ENCODE peak calls at places on chromosomes 4 and X, in ten cellular contexts. K, W, S, X, A, R, U, T, B and O are unnamed samples.

GRCh38 chrX:24718771-24719170 is 25.1 kb downstream of the POLA1 start:
- DNase-seq in K (no peak), W (no peak), S (no peak), X (no peak), A (no peak), R (no peak), U (no peak), T (no peak), B (no peak), O (no peak)

GRCh38 chrX:56812515-56813105 is 83.6 kb downstream of the NBDY start:
- DNase-seq in K (peak; percentile 2), W (no peak), S (no peak), X (peak; percentile 4), A (no peak), R (no peak), U (no peak), T (no peak), B (no peak), O (no peak)

GRCh38 chrX:109485470-109486340 is 3.8 kb upstream of the GUCY2F start:
- DNase-seq in K (peak; percentile 42), W (peak; percentile 64), S (peak; percentile 80), X (peak; percentile 77), A (peak; percentile 66), R (peak; percentile 38), U (peak; percentile 83), T (peak; percentile 75), B (peak; percentile 64), O (peak; percentile 50)

GRCh38 chrX:119502727-119503483 is 34.7 kb downstream of the SLC25A5 start:
- DNase-seq in K (peak; percentile 82), W (no peak), S (no peak), X (peak; percentile 1), A (peak; percentile 38), R (no peak), U (no peak), T (no peak), B (peak; percentile 83), O (peak; percentile 74)

GRCh38 chr4:13162886-13163285 is 321.3 kb downstream of the RAB28 start:
- DNase-seq in K (no peak), W (peak; percentile 21), S (no peak), X (no peak), A (no peak), R (no peak), U (no peak), T (peak; percentile 14), B (no peak), O (no peak)

GRCh38 chrX:104419211-104419610 is 146.8 kb upstream of the IL1RAPL2 start:
- DNase-seq in K (no peak), W (no peak), S (no peak), X (no peak), A (no peak), R (no peak), U (no peak), T (no peak), B (no peak), O (peak; percentile 88)

GRCh38 chrX:110665636-110666035 is 130.0 kb downstream of the CHRDL1 start:
- DNase-seq in K (no peak), W (peak; percentile 69), S (no peak), X (no peak), A (peak; percentile 5), R (peak; percentile 20), U (no peak), T (peak; percentile 25), B (peak; percentile 36), O (peak; percentile 8)

GRCh38 chrX:10103023-10103422 is 53.8 kb upstream of the CLCN4 start:
- DNase-seq in K (no peak), W (no peak), S (no peak), X (no peak), A (peak; percentile 24), R (no peak), U (peak; percentile 37), T (no peak), B (no peak), O (no peak)

GRCh38 chrX:133685806-133686205 is 270.5 kb upstream of the GPC4 start:
- DNase-seq in K (no peak), W (peak; percentile 40), S (no peak), X (no peak), A (no peak), R (peak; percentile 33), U (no peak), T (no peak), B (peak; percentile 21), O (no peak)

GRCh38 chrX:50971390-50971789 is 60.9 kb downstream of the BMP15 start:
- DNase-seq in K (no peak), W (no peak), S (no peak), X (no peak), A (no peak), R (no peak), U (no peak), T (no peak), B (no peak), O (peak; percentile 83)

GRCh38 chrX:1945879-1946278 is 331.0 kb downstream of the ASMT start:
- DNase-seq in K (no peak), W (no peak), S (no peak), X (no peak), A (no peak), R (no peak), U (no peak), T (no peak), B (no peak), O (no peak)

GRCh38 chr4:106869551-106869950 is 166.6 kb downstream of the DKK2 start:
- DNase-seq in K (no peak), W (no peak), S (no peak), X (no peak), A (no peak), R (no peak), U (no peak), T (no peak), B (no peak), O (peak; percentile 94)

GRCh38 chr4:38024203-38024504 is 64.0 kb downstream of the PTTG2 start:
- DNase-seq in K (no peak), W (no peak), S (no peak), X (no peak), A (no peak), R (peak; percentile 47), U (no peak), T (peak; percentile 54), B (no peak), O (no peak)

GRCh38 chr4:3762753-3763511 is 3.3 kb upstream of the ADRA2C start:
- DNase-seq in K (no peak), W (no peak), S (no peak), X (no peak), A (no peak), R (no peak), U (no peak), T (no peak), B (no peak), O (no peak)

GRCh38 chr4:170001688-170002267 is 24.4 kb downstream of the MFAP3L start:
- DNase-seq in K (no peak), W (no peak), S (no peak), X (no peak), A (no peak), R (peak; percentile 52), U (no peak), T (no peak), B (no peak), O (no peak)

GRCh38 chr4:16626945-16627344 is 271.5 kb downstream of the LDB2 start:
- DNase-seq in K (no peak), W (no peak), S (peak; percentile 69), X (peak; percentile 59), A (peak; percentile 98), R (no peak), U (no peak), T (no peak), B (no peak), O (no peak)

GRCh38 chr4:16627999-16628398 is 270.4 kb downstream of the LDB2 start:
- DNase-seq in K (no peak), W (no peak), S (no peak), X (peak; percentile 51), A (peak; percentile 95), R (no peak), U (no peak), T (no peak), B (no peak), O (no peak)
- H3K36me3 ChIP-seq in K (no peaks in the 10 kb centered on the region), W (no peaks in the 10 kb centered on the region), S (no peaks in the 10 kb centered on the region), X (no peaks in the 10 kb centered on the region), A (no peaks in the 10 kb centered on the region), R (no peaks in the 10 kb centered on the region), U (no peaks in the 10 kb centered on the region), T (no peaks in the 10 kb centered on the region), B (no peaks in the 10 kb centered on the region), O (no peaks in the 10 kb centered on the region)

DNA sequence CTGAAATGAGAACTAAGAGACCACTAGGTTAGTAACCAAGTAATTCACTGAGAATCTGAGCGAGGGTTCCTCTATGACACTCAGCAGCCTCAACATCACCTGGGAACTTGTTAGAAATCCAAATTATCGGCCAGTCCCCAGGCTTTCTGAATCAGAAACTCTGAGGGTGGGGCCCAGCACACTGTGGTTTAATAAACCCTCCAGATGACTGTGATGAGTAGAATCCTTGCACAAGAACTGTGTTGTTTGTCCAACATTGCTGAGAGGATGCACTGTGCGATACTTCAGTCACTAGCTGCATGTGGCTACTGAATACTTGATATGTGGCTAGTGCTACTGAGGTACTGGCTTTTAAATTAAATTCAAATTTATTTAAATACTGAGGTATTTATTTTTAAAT is 243.9 kb downstream of the MAML3 start:
- DNase-seq in K (no peak), W (no peak), S (no peak), X (no peak), A (peak; percentile 23), R (no peak), U (no peak), T (no peak), B (no peak), O (no peak)
- H3K4me3 ChIP-seq in K (no peak overlapping the region), W (no peak overlapping the region), S (no peak overlapping the region), X (no peak overlapping the region), A (no peak overlapping the region), R (no peak overlapping the region), U (no peak overlapping the region), T (no peak overlapping the region), B (no peak overlapping the region), O (no peak overlapping the region)

GRCh38 chr4:102036619-102037376 is 246.3 kb downstream of the BANK1 start:
- DNase-seq in K (no peak), W (no peak), S (no peak), X (no peak), A (peak; percentile 25), R (no peak), U (no peak), T (no peak), B (no peak), O (peak; percentile 41)

GRCh38 chr4:102037566-102037965 is 247.0 kb downstream of the BANK1 start:
- DNase-seq in K (no peak), W (no peak), S (no peak), X (no peak), A (no peak), R (no peak), U (no peak), T (no peak), B (no peak), O (no peak)

GRCh38 chr4:102036016-102036415 is 245.5 kb downstream of the BANK1 start:
- DNase-seq in K (no peak), W (no peak), S (no peak), X (no peak), A (no peak), R (no peak), U (no peak), T (no peak), B (no peak), O (no peak)
- TF ChIP-seq CTCF in K (no peak), W (no peak), S (no peak), X (no peak), A (no peak), R (no peak), U (no peak), T (no peak), B (no peak), O (no peak)

DNA sequence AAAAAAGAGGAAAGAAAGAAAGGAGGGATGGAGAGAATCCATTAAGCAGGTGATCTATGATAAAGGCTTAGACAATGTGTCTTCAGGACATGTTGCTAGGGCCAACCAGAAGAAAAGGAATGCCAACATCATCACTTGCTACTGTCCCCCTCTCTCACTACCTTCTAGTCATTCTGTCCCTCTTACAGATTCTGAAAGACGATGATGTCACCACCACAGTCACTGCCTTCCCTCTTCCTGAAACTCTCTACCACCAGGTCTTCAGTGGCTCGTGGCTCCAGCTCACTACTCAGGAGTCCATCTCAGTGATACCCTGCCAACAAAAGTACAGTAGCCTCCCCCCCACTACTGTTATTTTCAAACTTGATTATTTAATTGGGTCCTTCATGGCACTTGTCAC is 64.0 kb downstream of the KCNIP4 start:
- DNase-seq in K (no peak), W (no peak), S (no peak), X (no peak), A (no peak), R (no peak), U (no peak), T (no peak), B (no peak), O (no peak)
- H3K36me3 ChIP-seq in K (no peaks in the 10 kb centered on the region), W (no peaks in the 10 kb centered on the region), S (no peaks in the 10 kb centered on the region), X (no peaks in the 10 kb centered on the region), A (no peaks in the 10 kb centered on the region), R (no peaks in the 10 kb centered on the region), U (no peaks in the 10 kb centered on the region), T (no peaks in the 10 kb centered on the region), B (no peaks in the 10 kb centered on the region), O (no peaks in the 10 kb centered on the region)